ENCODE peak calls at places on chromosome 1, in six cellular contexts. R, L, E, F, G and Y are unnamed samples.

GRCh38 chr1:229893762-229894444 is 173.1 kb upstream of the GALNT2 start:
- DNase-seq in R (no peak), L (no peak), E (peak; percentile 29), F (no peak), G (no peak), Y (no peak)

GRCh38 chr1:40645110-40645680 is 20.3 kb downstream of the RIMS3 start:
- DNase-seq in R (no peak), L (no peak), E (no peak), F (no peak), G (no peak), Y (no peak)

GRCh38 chr1:36253463-36253862 is 29.2 kb downstream of the THRAP3 start:
- DNase-seq in R (no peak), L (no peak), E (no peak), F (no peak), G (no peak), Y (no peak)

GRCh38 chr1:26861286-26861701 is 1.7 kb upstream of the SFN start:
- DNase-seq in R (no peak), L (no peak), E (no peak), F (no peak), G (no peak), Y (no peak)

GRCh38 chr1:186311375-186312051 is 63.5 kb downstream of the TPR start:
- DNase-seq in R (no peak), L (no peak), E (no peak), F (no peak), G (no peak), Y (no peak)

GRCh38 chr1:244639561-244639960 is 13.4 kb upstream of the DESI2 start:
- DNase-seq in R (no peak), L (no peak), E (no peak), F (no peak), G (no peak), Y (no peak)

GRCh38 chr1:54995835-54996234 is 2.9 kb upstream of the BSND start:
- DNase-seq in R (no peak), L (no peak), E (no peak), F (no peak), G (no peak), Y (no peak)

GRCh38 chr1:31295874-31296485 is 608 bp downstream of the SNRNP40 start:
- DNase-seq in R (no peak), L (no peak), E (no peak), F (no peak), G (no peak), Y (no peak)

GRCh38 chr1:246425895-246426294 is 81.2 kb downstream of the SMYD3 start:
- DNase-seq in R (no peak), L (no peak), E (no peak), F (no peak), G (no peak), Y (no peak)

GRCh38 chr1:180641662-180642061 is 9.8 kb downstream of the XPR1 start:
- DNase-seq in R (no peak), L (no peak), E (no peak), F (no peak), G (no peak), Y (no peak)

GRCh38 chr1:148353461-148354283 is 129.4 kb downstream of the PPIAL4G start:
- DNase-seq in R (no peak), L (no peak), E (no peak), F (peak; percentile 54), G (no peak), Y (no peak)

GRCh38 chr1:18241932-18242331 is 134.3 kb downstream of the IGSF21 start:
- DNase-seq in R (no peak), L (no peak), E (no peak), F (no peak), G (no peak), Y (no peak)

GRCh38 chr1:109547412-109548320 is 749 bp upstream of the GNAI3 start:
- DNase-seq in R (no peak), L (no peak), E (peak; percentile 52), F (no peak), G (no peak), Y (no peak)